ENCODE peak calls at places on chromosome 3, in five cellular contexts. E is tibial nerve, G is Peyer's patch, S is cardiac muscle cell, I is ovary. B is an unnamed sample.
A peak's percentile ranks its signal among the peaks of the same experiment; 100 is the strongest.

GRCh38 chr3:130841357-130841756 is 52.5 kb upstream of the ATP2C1 start:
- DNase-seq in S (no peak), E (no peak), I (no peak), G (no peak), B (no peak)

GRCh38 chr3:7194081-7194835 is 333.3 kb downstream of the GRM7 start:
- DNase-seq in I (no peak), E (no peak), G (no peak), S (no peak), B (no peak)

GRCh38 chr3:183272792-183273191 is 19.7 kb downstream of the B3GNT5 start:
- DNase-seq in I (no peak), G (no peak), E (no peak), S (no peak), B (no peak)

GRCh38 chr3:128619146-128619890 is 31.3 kb downstream of the RPN1 start:
- DNase-seq in S (peak; percentile 77), E (no peak), I (no peak), G (no peak), B (no peak)

GRCh38 chr3:32392530-32393302 is 1.1 kb downstream of the CMTM7 start:
- DNase-seq in I (peak; percentile 62), S (peak; percentile 80), E (peak; percentile 56), G (peak; percentile 67), B (peak; percentile 42)

GRCh38 chr3:20125912-20126311 is 60.1 kb downstream of the SGO1 start:
- DNase-seq in E (peak; percentile 5), S (no peak), G (peak; percentile 58), I (no peak), B (no peak)

GRCh38 chr3:46701211-46701939 is at the start of gene TMIE:
- DNase-seq in I (no peak), E (no peak), S (no peak), G (no peak), B (no peak)

GRCh38 chr3:52181543-52181942 is 16.4 kb upstream of the ALAS1 start:
- DNase-seq in S (peak; percentile 70), I (no peak), E (no peak), G (no peak), B (no peak)

GRCh38 chr3:23288715-23289114 is 85.6 kb downstream of the UBE2E2 start:
- DNase-seq in S (no peak), E (no peak), I (no peak), G (no peak), B (no peak)

GRCh38 chr3:48797626-48798025 is 50.0 kb downstream of the PRKAR2A start:
- DNase-seq in S (no peak), G (no peak), I (no peak), E (no peak), B (no peak)

GRCh38 chr3:184880616-184881015 is 68.7 kb downstream of the VPS8 start:
- DNase-seq in S (no peak), E (no peak), G (no peak), I (no peak), B (no peak)

GRCh38 chr3:33440328-33440577 is at the start of gene UBP1:
- DNase-seq in G (peak; percentile 100), S (no peak), I (no peak), E (no peak), B (peak; percentile 100)

GRCh38 chr3:172057624-172058023 is 18.2 kb downstream of the FNDC3B start:
- DNase-seq in G (no peak), E (no peak), I (no peak), S (no peak), B (no peak)

GRCh38 chr3:59108091-59108815 is 58.4 kb upstream of the CFAP20DC start:
- DNase-seq in I (no peak), G (no peak), S (no peak), E (no peak), B (no peak)

GRCh38 chr3:33883538-33884203 is 85.2 kb downstream of the PDCD6IP start:
- DNase-seq in G (no peak), E (peak; percentile 82), S (peak; percentile 51), I (no peak), B (no peak)

GRCh38 chr3:197503652-197504051 is 52.1 kb downstream of the BDH1 start:
- DNase-seq in E (no peak), I (no peak), S (no peak), G (no peak), B (no peak)

GRCh38 chr3:185815391-185816282 is 9.2 kb downstream of the IGF2BP2 start:
- DNase-seq in I (no peak), E (no peak), G (no peak), S (peak; percentile 56), B (no peak)

GRCh38 chr3:17945018-17945798 is 202.8 kb upstream of the TBC1D5 start:
- DNase-seq in E (no peak), G (no peak), S (peak; percentile 2), I (no peak), B (no peak)

GRCh38 chr3:41693799-41694198 is 268.1 kb downstream of the ULK4 start:
- DNase-seq in E (no peak), I (no peak), G (no peak), S (no peak), B (no peak)

GRCh38 chr3:135966875-135967274 is 1.3 kb downstream of the PPP2R3A start:
- DNase-seq in I (no peak), E (no peak), G (no peak), S (no peak), B (no peak)

GRCh38 chr3:61155701-61156292 is 95.5 kb downstream of the FHIT start:
- DNase-seq in G (no peak), E (no peak), S (no peak), I (no peak), B (peak; percentile 68)

GRCh38 chr3:40847571-40847992 is 322.8 kb downstream of the ZNF621 start:
- DNase-seq in S (peak; percentile 67), I (no peak), G (no peak), E (peak; percentile 22), B (no peak)

GRCh38 chr3:173037840-173038483 is 103.1 kb downstream of the SPATA16 start:
- DNase-seq in S (no peak), E (no peak), G (no peak), I (no peak), B (no peak)

GRCh38 chr3:44021646-44022594 is 219.8 kb upstream of the TOPAZ1 start:
- DNase-seq in E (no peak), G (no peak), I (no peak), S (no peak), B (no peak)

GRCh38 chr3:55491296-55491816 is 4.2 kb upstream of the WNT5A start:
- DNase-seq in I (peak; percentile 76), E (no peak), S (peak; percentile 70), G (no peak), B (no peak)

GRCh38 chr3:129829640-129830039 is 63.9 kb downstream of the TMCC1 start:
- DNase-seq in I (peak; percentile 62), E (peak; percentile 45), G (peak; percentile 72), S (peak; percentile 90), B (no peak)

GRCh38 chr3:31918179-31919165 is 62.6 kb downstream of the OSBPL10 start:
- DNase-seq in I (no peak), S (peak; percentile 20), E (no peak), G (no peak), B (no peak)

GRCh38 chr3:60839242-60839641 is 412.0 kb downstream of the FHIT start:
- DNase-seq in G (no peak), I (no peak), E (no peak), S (no peak), B (no peak)

GRCh38 chr3:111652492-111653180 is 57.5 kb upstream of the ZBED2 start:
- DNase-seq in S (no peak), I (no peak), E (no peak), G (no peak), B (no peak)

GRCh38 chr3:26638113-26638512 is 15.5 kb downstream of the LRRC3B start:
- DNase-seq in G (no peak), S (no peak), E (no peak), I (no peak), B (no peak)

GRCh38 chr3:66133050-66133757 is 87.6 kb upstream of the SLC25A26 start:
- DNase-seq in S (no peak), I (no peak), E (no peak), G (no peak), B (no peak)

GRCh38 chr3:45583021-45583851 is 11.3 kb upstream of the LIMD1 start:
- DNase-seq in I (peak; percentile 34), S (peak; percentile 57), G (peak; percentile 51), E (peak; percentile 71), B (peak; percentile 21)

GRCh38 chr3:185758912-185759311 is 65.9 kb downstream of the IGF2BP2 start:
- DNase-seq in S (no peak), E (no peak), I (no peak), G (no peak), B (no peak)

GRCh38 chr3:137514853-137515252 is 249.3 kb upstream of the SOX14 start:
- DNase-seq in I (no peak), G (no peak), E (no peak), S (no peak), B (no peak)

GRCh38 chr3:104149154-104149553 is 1217.6 kb upstream of the ALCAM start:
- DNase-seq in E (no peak), G (no peak), I (no peak), S (no peak), B (no peak)

GRCh38 chr3:193240850-193241706 is at the start of gene PLAAT1:
- DNase-seq in E (no peak), G (peak; percentile 47), I (peak; percentile 28), S (peak; percentile 76), B (peak; percentile 55)

GRCh38 chr3:120410541-120410940 is 40.3 kb downstream of the FSTL1 start:
- DNase-seq in G (no peak), S (no peak), E (no peak), I (no peak), B (no peak)

GRCh38 chr3:194306771-194307640 is 44.1 kb downstream of the CPN2 start:
- DNase-seq in E (no peak), S (no peak), I (no peak), G (peak; percentile 57), B (no peak)

GRCh38 chr3:169430687-169431404 is 232.7 kb downstream of the MECOM start:
- DNase-seq in I (no peak), S (peak; percentile 85), G (no peak), E (no peak), B (no peak)

GRCh38 chr3:169432692-169433432 is 230.7 kb downstream of the MECOM start:
- DNase-seq in E (no peak), S (no peak), I (no peak), G (no peak), B (no peak)

GRCh38 chr3:169429328-169429727 is 234.2 kb downstream of the MECOM start:
- DNase-seq in I (no peak), G (no peak), E (no peak), S (no peak), B (no peak)
- H3K27ac ChIP-seq in I (no peak overlapping the region), G (no peak overlapping the region), E (no peak overlapping the region), S (no peak overlapping the region), B (no peak overlapping the region)

GRCh38 chr3:125144653-125145314 is 67.8 kb downstream of the SLC12A8 start:
- DNase-seq in S (no peak), E (no peak), G (no peak), I (no peak), B (no peak)
- H3K4me1 ChIP-seq in S (peaks cover 25% of the 10 kb centered on the region), E (peaks cover 35% of the 10 kb centered on the region), G (no peaks in the 10 kb centered on the region), I (peaks cover 11% of the 10 kb centered on the region), B (no peaks in the 10 kb centered on the region)

GRCh38 chr3:78707616-78708015 is 1060.2 kb downstream of the ROBO1 start:
- DNase-seq in S (no peak), E (no peak), G (no peak), I (no peak), B (no peak)
- H3K4me3 ChIP-seq in S (no peak overlapping the region), E (no peak overlapping the region), G (no peak overlapping the region), I (no peak overlapping the region), B (no peak overlapping the region)

GRCh38 chr3:161231861-161232260 is 10.8 kb downstream of the NMD3 start:
- DNase-seq in S (no peak), I (no peak), E (no peak), G (no peak), B (no peak)
- H3K27ac ChIP-seq in S (no peak overlapping the region), I (no peak overlapping the region), E (no peak overlapping the region), G (no peak overlapping the region), B (no peak overlapping the region)

GRCh38 chr3:142973217-142974009 is 9.9 kb upstream of the PAQR9 start:
- DNase-seq in I (no peak), E (no peak), G (no peak), S (no peak), B (no peak)
- H3K4me1 ChIP-seq in I (no peaks in the 10 kb centered on the region), E (no peaks in the 10 kb centered on the region), G (no peaks in the 10 kb centered on the region), S (peaks cover 11% of the 10 kb centered on the region), B (no peaks in the 10 kb centered on the region)